ENCODE peak calls at places on chromosomes 5 and 9, in nine cellular contexts. P, D, M, X, I, E, Q, U and O are unnamed samples.

GRCh38 chr5:91144491-91145232 is 238.5 kb downstream of the ARRDC3 start:
- DNase-seq in P (no peak), D (no peak), M (no peak), X (no peak), I (no peak), E (no peak), Q (peak; percentile 70), U (no peak), O (no peak)

GRCh38 chr5:14191325-14191724 is 48.2 kb downstream of the TRIO start:
- DNase-seq in P (no peak), D (no peak), M (no peak), X (no peak), I (no peak), E (no peak), Q (no peak), U (no peak), O (no peak)

GRCh38 chr5:16736158-16736994 is 119.6 kb upstream of the RETREG1 start:
- DNase-seq in P (peak; percentile 83), D (peak; percentile 95), M (no peak), X (peak; percentile 74), I (no peak), E (no peak), Q (peak; percentile 100), U (no peak), O (no peak)

GRCh38 chr5:142235870-142236672 is 88.8 kb downstream of the SPRY4 start:
- DNase-seq in P (no peak), D (no peak), M (peak; percentile 63), X (no peak), I (no peak), E (no peak), Q (no peak), U (no peak), O (no peak)

GRCh38 chr5:147369742-147370374 is 135.0 kb downstream of the STK32A start:
- DNase-seq in P (peak; percentile 20), D (peak; percentile 42), M (no peak), X (no peak), I (no peak), E (no peak), Q (peak; percentile 40), U (no peak), O (no peak)

GRCh38 chr9:88747768-88748167 is 212.8 kb downstream of the NXNL2 start:
- DNase-seq in P (peak; percentile 99), D (no peak), M (peak; percentile 48), X (no peak), I (no peak), E (peak; percentile 50), Q (no peak), U (no peak), O (peak; percentile 58)

GRCh38 chr5:9056046-9056445 is 489.8 kb downstream of the SEMA5A start:
- DNase-seq in P (no peak), D (no peak), M (no peak), X (no peak), I (no peak), E (no peak), Q (no peak), U (no peak), O (no peak)

GRCh38 chr9:136055715-136056545 is 39.2 kb downstream of the NACC2 start:
- DNase-seq in P (no peak), D (no peak), M (peak; percentile 80), X (no peak), I (no peak), E (no peak), Q (no peak), U (no peak), O (no peak)